ENCODE peak calls at places on chromosomes 7 and 10, in eight cellular contexts. L is GM04504; M is upper lobe of right lung; I is AG10803; V is stimulated activated CD4-positive, alpha-beta T cell treated with anti-CD3 and anti-CD28 coated beads, Interleukin-15, amount 100 ng/mL, for 24 hours; R is adrenal gland; G is PC-3; X is CD4-positive, alpha-beta T cell. W is an unnamed sample.
A peak's percentile ranks its signal among the peaks of the same experiment; 100 is the strongest.

GRCh38 chr7:22001345-22002004 is 55.8 kb upstream of the CDCA7L start:
- DNase-seq in L (peak; percentile 46), M (no peak), I (peak; percentile 81), V (no peak), R (no peak), G (peak; percentile 80), X (no peak), W (no peak)

GRCh38 chr7:21948364-21948763 is 2.7 kb upstream of the CDCA7L start:
- DNase-seq in L (no peak), M (no peak), I (no peak), V (no peak), R (no peak), G (no peak), X (no peak), W (no peak)

GRCh38 chr7:29243777-29244655 is 49.4 kb downstream of the CHN2 start:
- DNase-seq in L (no peak), M (no peak), I (no peak), V (peak; percentile 63), R (no peak), G (no peak), X (no peak), W (peak; percentile 12)

GRCh38 chr7:65269150-65269856 is 104.4 kb upstream of the ZNF92 start:
- DNase-seq in L (no peak), M (peak; percentile 59), I (no peak), V (peak; percentile 82), R (peak; percentile 32), G (no peak), X (peak; percentile 4), W (no peak)

GRCh38 chr7:155298288-155298833 is 683 bp downstream of the INSIG1 start:
- DNase-seq in L (no peak), M (no peak), I (peak; percentile 18), V (no peak), R (peak; percentile 21), G (no peak), X (no peak), W (peak; percentile 8)

GRCh38 chr10:69994262-69994661 is 58.4 kb upstream of the MACROH2A2 start:
- DNase-seq in L (no peak), M (no peak), I (peak; percentile 23), V (peak; percentile 15), R (peak; percentile 20), G (peak; percentile 86), X (no peak), W (no peak)

GRCh38 chr10:128922619-128923018 is 544.4 kb upstream of the MGMT start:
- DNase-seq in L (no peak), M (no peak), I (no peak), V (no peak), R (no peak), G (no peak), X (no peak), W (no peak)

GRCh38 chr10:79149662-79150443 is 81.1 kb downstream of the ZMIZ1 start:
- DNase-seq in L (peak; percentile 88), M (peak; percentile 94), I (peak; percentile 84), V (peak; percentile 60), R (peak; percentile 93), G (peak; percentile 100), X (peak; percentile 38), W (no peak)

GRCh38 chr7:125279956-125280355 is 350.3 kb upstream of the POT1 start:
- DNase-seq in L (no peak), M (no peak), I (no peak), V (no peak), R (no peak), G (no peak), X (no peak), W (no peak)

GRCh38 chr10:99431190-99431549 is 746 bp upstream of the GOT1 start:
- DNase-seq in L (peak; percentile 28), M (peak; percentile 85), I (peak; percentile 58), V (peak; percentile 35), R (peak; percentile 88), G (peak; percentile 32), X (no peak), W (no peak)

GRCh38 chr7:33849004-33849403 is 56.3 kb upstream of the BMPER start:
- DNase-seq in L (no peak), M (no peak), I (peak; percentile 62), V (no peak), R (no peak), G (no peak), X (no peak), W (no peak)

GRCh38 chr10:101032637-101033201 is 1.7 kb downstream of the SFXN3 start:
- DNase-seq in L (peak; percentile 83), M (no peak), I (peak; percentile 88), V (peak; percentile 76), R (peak; percentile 84), G (peak; percentile 77), X (peak; percentile 38), W (peak; percentile 24)

GRCh38 chr7:112399501-112399900 is 50.8 kb upstream of the IFRD1 start:
- DNase-seq in L (no peak), M (no peak), I (no peak), V (no peak), R (no peak), G (no peak), X (no peak), W (no peak)

GRCh38 chr10:32041290-32042028 is 14.8 kb downstream of the KIF5B start:
- DNase-seq in L (no peak), M (no peak), I (no peak), V (no peak), R (no peak), G (no peak), X (no peak), W (no peak)

GRCh38 chr7:50418934-50419333 is 31.2 kb downstream of the FIGNL1 start:
- DNase-seq in L (no peak), M (no peak), I (no peak), V (no peak), R (no peak), G (no peak), X (no peak), W (no peak)

GRCh38 chr10:95440756-95441546 is 120.2 kb downstream of the SORBS1 start:
- DNase-seq in L (no peak), M (no peak), I (no peak), V (no peak), R (no peak), G (no peak), X (no peak), W (no peak)

GRCh38 chr7:10412426-10413019 is 561.1 kb upstream of the PHF14 start:
- DNase-seq in L (no peak), M (no peak), I (peak; percentile 4), V (peak; percentile 17), R (peak; percentile 20), G (peak; percentile 48), X (no peak), W (no peak)

GRCh38 chr7:30469303-30469702 is 9.3 kb downstream of the NOD1 start:
- DNase-seq in L (peak; percentile 97), M (peak; percentile 81), I (peak; percentile 100), V (no peak), R (peak; percentile 83), G (no peak), X (no peak), W (no peak)

GRCh38 chr10:1571587-1572237 is 165.6 kb downstream of the ADARB2 start:
- DNase-seq in L (no peak), M (peak; percentile 22), I (no peak), V (no peak), R (no peak), G (no peak), X (no peak), W (no peak)

GRCh38 chr7:73876361-73876760 is 15.4 kb downstream of the TMEM270 start:
- DNase-seq in L (no peak), M (no peak), I (no peak), V (no peak), R (no peak), G (no peak), X (no peak), W (no peak)

GRCh38 chr7:31935671-31936070 is 134.5 kb downstream of the PDE1C start:
- DNase-seq in L (no peak), M (no peak), I (no peak), V (no peak), R (no peak), G (no peak), X (no peak), W (no peak)

GRCh38 chr10:53598914-53599313 is 826.3 kb upstream of the MBL2 start:
- DNase-seq in L (no peak), M (no peak), I (no peak), V (no peak), R (no peak), G (peak; percentile 98), X (no peak), W (no peak)

GRCh38 chr7:2738766-2739549 is 51.0 kb downstream of the AMZ1 start:
- DNase-seq in L (no peak), M (no peak), I (no peak), V (no peak), R (no peak), G (no peak), X (no peak), W (no peak)

GRCh38 chr7:156005202-156005821 is 193.0 kb upstream of the SHH start:
- DNase-seq in L (no peak), M (peak; percentile 56), I (no peak), V (no peak), R (peak; percentile 2), G (no peak), X (no peak), W (no peak)

GRCh38 chr7:27150568-27151340 is 1.6 kb downstream of the HOXA3 start:
- DNase-seq in L (no peak), M (peak; percentile 86), I (peak; percentile 80), V (peak; percentile 78), R (peak; percentile 82), G (peak; percentile 86), X (peak; percentile 53), W (peak; percentile 41)

GRCh38 chr7:151469281-151469680 is 29.3 kb upstream of the CRYGN start:
- DNase-seq in L (no peak), M (no peak), I (no peak), V (no peak), R (no peak), G (no peak), X (no peak), W (no peak)

GRCh38 chr7:26399309-26399610 is 107.6 kb downstream of the SNX10 start:
- DNase-seq in L (no peak), M (no peak), I (no peak), V (no peak), R (peak; percentile 64), G (peak; percentile 53), X (no peak), W (no peak)